ENCODE peak calls at places on chromosomes 6 and 20, in eight cellular contexts. C, P, W, Y, A, U, F and L are unnamed samples.

GRCh38 chr6:132130530-132131298 is 179.5 kb upstream of the CCN2 start:
- DNase-seq in W (no peak), F (peak), U (no peak), P (no peak), A (no peak), Y (no peak), C (no peak), L (peak)

GRCh38 chr6:85479221-85479620 is 29.3 kb downstream of the NT5E start:
- DNase-seq in U (no peak), F (peak), C (no peak), W (no peak), A (no peak), P (no peak), Y (no peak), L (no peak)

GRCh38 chr20:48769111-48769879 is 58.5 kb downstream of the PREX1 start:
- DNase-seq in U (no peak), F (no peak), A (peak), C (no peak), P (peak), W (no peak), Y (peak), L (no peak)

GRCh38 chr6:70082830-70083229 is 216.5 kb downstream of the COL19A1 start:
- DNase-seq in P (no peak), F (no peak), Y (no peak), U (no peak), W (no peak), A (no peak), C (no peak), L (no peak)

GRCh38 chr6:4351857-4352669 is 216.7 kb upstream of the ECI2 start:
- DNase-seq in F (peak), W (no peak), C (peak), A (no peak), P (no peak), Y (no peak), U (no peak), L (peak)

GRCh38 chr6:148548065-148548748 is 198.6 kb upstream of the UST start:
- DNase-seq in A (no peak), U (no peak), F (peak), P (no peak), W (no peak), Y (no peak), C (no peak), L (peak)

GRCh38 chr6:13488015-13488895 is 855 bp upstream of the GFOD1 start:
- DNase-seq in Y (no peak), P (no peak), W (no peak), C (peak), U (peak), F (peak), A (no peak), L (peak)

GRCh38 chr6:155154158-155154830 is 109.5 kb upstream of the CLDN20 start:
- DNase-seq in W (peak), U (no peak), F (peak), Y (no peak), A (no peak), P (no peak), C (peak), L (peak)

GRCh38 chr6:117906454-117906904 is 585 bp upstream of the SLC35F1 start:
- DNase-seq in P (no peak), A (no peak), C (no peak), W (no peak), F (no peak), U (no peak), Y (no peak), L (no peak)

GRCh38 chr6:39062014-39062740 is 13.6 kb downstream of the GLP1R start:
- DNase-seq in W (peak), U (no peak), P (no peak), Y (no peak), A (no peak), C (no peak), F (no peak), L (no peak)

GRCh38 chr6:112383191-112383590 is 36.1 kb downstream of the RFPL4B start:
- DNase-seq in P (no peak), W (no peak), Y (no peak), A (no peak), F (no peak), U (no peak), C (no peak), L (no peak)

GRCh38 chr20:6026051-6026450 is 27.8 kb downstream of the LRRN4 start:
- DNase-seq in W (no peak), P (no peak), Y (no peak), C (no peak), F (peak), U (no peak), A (peak), L (peak)

GRCh38 chr6:139839506-139840156 is 465.2 kb upstream of the CITED2 start:
- DNase-seq in P (no peak), Y (no peak), W (no peak), C (no peak), U (no peak), A (no peak), F (peak), L (peak)

GRCh38 chr6:128827675-128828464 is 55.1 kb upstream of the LAMA2 start:
- DNase-seq in W (no peak), Y (no peak), P (no peak), F (no peak), U (no peak), C (no peak), A (no peak), L (peak)

GRCh38 chr20:58854638-58855471 is 2.3 kb downstream of the GNAS start:
- DNase-seq in W (no peak), C (peak), Y (no peak), P (no peak), F (no peak), A (no peak), U (no peak), L (no peak)

GRCh38 chr6:38012573-38012972 is 193.0 kb downstream of the ZFAND3 start:
- DNase-seq in Y (no peak), A (peak), F (peak), W (peak), C (peak), U (peak), P (no peak), L (peak)

GRCh38 chr6:62390413-62390812 is 104.4 kb upstream of the KHDRBS2 start:
- DNase-seq in Y (no peak), U (no peak), P (no peak), A (no peak), W (no peak), F (no peak), C (no peak), L (no peak)

GRCh38 chr20:2663364-2663886 is 591 bp downstream of the IDH3B start:
- DNase-seq in W (no peak), F (no peak), C (no peak), A (no peak), U (no peak), P (no peak), Y (no peak), L (no peak)

GRCh38 chr6:75546401-75546800 is 52.8 kb upstream of the FILIP1 start:
- DNase-seq in A (no peak), C (peak), U (no peak), P (no peak), Y (no peak), F (peak), W (peak), L (peak)

GRCh38 chr6:163780993-163781392 is 366.5 kb downstream of the QKI start:
- DNase-seq in C (no peak), F (no peak), W (no peak), A (no peak), Y (no peak), U (no peak), P (no peak), L (peak)

GRCh38 chr6:17817763-17818162 is 111.0 kb upstream of the NUP153 start:
- DNase-seq in U (no peak), C (no peak), P (no peak), W (no peak), F (peak), Y (no peak), A (no peak), L (no peak)

GRCh38 chr6:111564482-111564945 is 41.2 kb downstream of the TRAF3IP2 start:
- DNase-seq in C (no peak), F (peak), P (no peak), U (no peak), A (no peak), Y (no peak), W (no peak), L (peak)

GRCh38 chr6:797479-798077 is 104.6 kb upstream of the EXOC2 start:
- DNase-seq in A (peak), C (peak), P (no peak), W (no peak), U (peak), F (peak), Y (peak), L (peak)

GRCh38 chr20:36466089-36466488 is 75.2 kb upstream of the MYL9 start:
- DNase-seq in A (no peak), W (no peak), C (no peak), U (no peak), F (no peak), P (no peak), Y (no peak), L (no peak)

GRCh38 chr20:51156796-51157119 is 133.9 kb upstream of the KCNG1 start:
- DNase-seq in C (no peak), A (no peak), Y (no peak), P (no peak), U (no peak), F (peak), W (peak), L (no peak)

GRCh38 chr6:138499303-138499991 is at the start of gene NHSL1:
- DNase-seq in Y (no peak), W (no peak), C (peak), U (no peak), F (peak), P (no peak), A (no peak), L (peak)

GRCh38 chr20:528923-529594 is 14.5 kb downstream of the CSNK2A1 start:
- DNase-seq in A (no peak), F (peak), Y (no peak), U (no peak), W (no peak), P (no peak), C (no peak), L (peak)

GRCh38 chr6:149646599-149646998 is 1.9 kb downstream of the KATNA1 start:
- DNase-seq in Y (no peak), U (no peak), W (no peak), C (no peak), A (no peak), F (no peak), P (no peak), L (no peak)

GRCh38 chr6:150044621-150045145 is 19.4 kb upstream of the RAET1L start:
- DNase-seq in Y (no peak), F (no peak), P (no peak), W (no peak), U (no peak), A (no peak), C (no peak), L (no peak)

GRCh38 chr6:46850781-46851180 is 57.6 kb downstream of the MEP1A start:
- DNase-seq in U (no peak), C (no peak), P (no peak), W (no peak), Y (no peak), A (no peak), F (peak), L (no peak)